ENCODE peak calls at places on chromosomes 13 and 19, in ten cellular contexts. Y is stomach, P is frontal cortex, R is thoracic aorta, D is OCI-M1, Z is HEK293T, C is dorsolateral prefrontal cortex, V is A549, I is KG1, H is left cardiac atrium. G is an unnamed sample.

GRCh38 chr13:23081246-23081645 is 99.5 kb upstream of the SGCG start:
- DNase-seq in Y (no peak), P (no peak), R (no peak), D (no peak), Z (no peak), C (no peak), V (no peak), I (no peak), H (no peak), G (no peak)

GRCh38 chr19:2034729-2035589 is 16.1 kb downstream of the MKNK2 start:
- DNase-seq in Y (peak), P (no peak), R (no peak), D (peak), Z (peak), C (no peak), V (no peak), I (no peak), H (peak), G (no peak)

GRCh38 chr13:21008026-21008425 is 53.4 kb downstream of the LATS2 start:
- DNase-seq in Y (no peak), P (no peak), R (no peak), D (no peak), Z (no peak), C (no peak), V (no peak), I (no peak), H (no peak), G (no peak)

GRCh38 chr13:97259787-97260641 is 37.9 kb downstream of the MBNL2 start:
- DNase-seq in Y (no peak), P (no peak), R (no peak), D (peak), Z (no peak), C (no peak), V (peak), I (no peak), H (no peak), G (no peak)

GRCh38 chr13:28754698-28755545 is 36.2 kb upstream of the SLC46A3 start:
- DNase-seq in Y (no peak), P (no peak), R (no peak), D (peak), Z (no peak), C (no peak), V (no peak), I (peak), H (peak), G (no peak)

GRCh38 chr19:33458807-33459206 is 62.8 kb downstream of the PEPD start:
- DNase-seq in Y (no peak), P (no peak), R (no peak), D (no peak), Z (no peak), C (no peak), V (no peak), I (no peak), H (no peak), G (no peak)

GRCh38 chr13:31195616-31196015 is 4.2 kb upstream of the B3GLCT start:
- DNase-seq in Y (no peak), P (no peak), R (no peak), D (no peak), Z (no peak), C (no peak), V (no peak), I (no peak), H (no peak), G (no peak)

GRCh38 chr19:35273686-35274259 is 5.0 kb downstream of the USF2 start:
- DNase-seq in Y (no peak), P (no peak), R (no peak), D (no peak), Z (no peak), C (no peak), V (no peak), I (no peak), H (no peak), G (no peak)

GRCh38 chr19:16249826-16250434 is 52.2 kb downstream of the AP1M1 start:
- DNase-seq in Y (no peak), P (no peak), R (no peak), D (no peak), Z (no peak), C (no peak), V (no peak), I (no peak), H (no peak), G (no peak)

GRCh38 chr13:24997367-24997967 is 98.5 kb upstream of the PABPC3 start:
- DNase-seq in Y (no peak), P (no peak), R (no peak), D (peak), Z (peak), C (no peak), V (peak), I (peak), H (no peak), G (no peak)

GRCh38 chr13:28320884-28321574 is 173.9 kb downstream of the FLT1 start:
- DNase-seq in Y (no peak), P (no peak), R (no peak), D (no peak), Z (no peak), C (no peak), V (no peak), I (no peak), H (no peak), G (no peak)

GRCh38 chr19:11495885-11496284 is 9.8 kb downstream of the ZNF653 start:
- DNase-seq in Y (no peak), P (no peak), R (no peak), D (no peak), Z (no peak), C (no peak), V (no peak), I (no peak), H (no peak), G (no peak)

GRCh38 chr13:89307278-89307677 is 1636.1 kb downstream of the SLITRK5 start:
- DNase-seq in Y (no peak), P (no peak), R (no peak), D (no peak), Z (no peak), C (no peak), V (no peak), I (no peak), H (no peak), G (no peak)

GRCh38 chr19:41936416-41936850 is 8.2 kb upstream of the ERFL start:
- DNase-seq in Y (no peak), P (no peak), R (no peak), D (no peak), Z (no peak), C (no peak), V (no peak), I (no peak), H (no peak), G (no peak)

GRCh38 chr19:38173324-38174041 is 50.5 kb downstream of the DPF1 start:
- DNase-seq in Y (peak), P (peak), R (peak), D (no peak), Z (no peak), C (peak), V (no peak), I (no peak), H (peak), G (no peak)

GRCh38 chr19:4186087-4186993 is 3.9 kb downstream of the ANKRD24 start:
- DNase-seq in Y (peak), P (no peak), R (no peak), D (peak), Z (peak), C (peak), V (peak), I (peak), H (peak), G (peak)

GRCh38 chr13:114313061-114313860 is 1.0 kb upstream of the CHAMP1 start:
- DNase-seq in Y (no peak), P (no peak), R (no peak), D (peak), Z (no peak), C (no peak), V (no peak), I (no peak), H (no peak), G (peak)

GRCh38 chr19:4373601-4374441 is 26.5 kb downstream of the SH3GL1 start:
- DNase-seq in Y (no peak), P (no peak), R (no peak), D (no peak), Z (no peak), C (peak), V (no peak), I (no peak), H (peak), G (no peak)

GRCh38 chr19:695350-695949 is at the start of gene PRSS57:
- DNase-seq in Y (no peak), P (no peak), R (no peak), D (peak), Z (no peak), C (no peak), V (no peak), I (peak), H (no peak), G (no peak)

GRCh38 chr19:11848594-11849263 is at the start of gene ZNF439:
- DNase-seq in Y (peak), P (peak), R (peak), D (peak), Z (no peak), C (peak), V (no peak), I (peak), H (peak), G (peak)

GRCh38 chr13:97256343-97256783 is 34.2 kb downstream of the MBNL2 start:
- DNase-seq in Y (no peak), P (no peak), R (no peak), D (peak), Z (no peak), C (no peak), V (peak), I (no peak), H (no peak), G (no peak)

GRCh38 chr13:54373211-54373610 is 1344.6 kb downstream of the OLFM4 start:
- DNase-seq in Y (no peak), P (no peak), R (no peak), D (no peak), Z (no peak), C (no peak), V (no peak), I (no peak), H (no peak), G (no peak)

G was measured in GM19239.